ENCODE peak calls at places on chromosomes 4 and X, in nine cellular contexts. One of them, this sample, is unnamed.

GRCh38 chr4:108590776-108591175 is 29.6 kb upstream of the RPL34 start:
- DNase-seq in left cardiac atrium: no peak
- DNase-seq in RCC 7860: no peak
- DNase-seq in neural crest cell: no peak
- DNase-seq in HTR-8/SVneo: no peak
- DNase-seq in caudate nucleus: no peak
- DNase-seq in M059J: no peak
- DNase-seq in aorta: no peak
- DNase-seq in activated effector memory CD4-positive, alpha-beta T cell treated with Interleukin-2 at 50 U/mL for 16 hours: no peak
- DNase-seq in this sample: no peak

GRCh38 chrX:39690541-39691415 is 407.0 kb downstream of the BCOR start:
- DNase-seq in aorta: no peak
- DNase-seq in neural crest cell: no peak
- DNase-seq in caudate nucleus: no peak
- DNase-seq in HTR-8/SVneo: no peak
- DNase-seq in left cardiac atrium: no peak
- DNase-seq in RCC 7860: no peak
- DNase-seq in M059J: no peak
- DNase-seq in activated effector memory CD4-positive, alpha-beta T cell treated with Interleukin-2 at 50 U/mL for 16 hours: no peak
- DNase-seq in this sample: no peak

GRCh38 chr4:169029947-169030346 is 19.9 kb upstream of the CBR4 start:
- DNase-seq in aorta: no peak
- DNase-seq in HTR-8/SVneo: no peak
- DNase-seq in RCC 7860: no peak
- DNase-seq in left cardiac atrium: no peak
- DNase-seq in caudate nucleus: no peak
- DNase-seq in neural crest cell: no peak
- DNase-seq in M059J: no peak
- DNase-seq in activated effector memory CD4-positive, alpha-beta T cell treated with Interleukin-2 at 50 U/mL for 16 hours: no peak
- DNase-seq in this sample: no peak

GRCh38 chrX:41478397-41478911 is 31.3 kb downstream of the NYX start:
- DNase-seq in caudate nucleus: no peak
- DNase-seq in RCC 7860: no peak
- DNase-seq in HTR-8/SVneo: no peak
- DNase-seq in activated effector memory CD4-positive, alpha-beta T cell treated with Interleukin-2 at 50 U/mL for 16 hours: no peak
- DNase-seq in left cardiac atrium: no peak
- DNase-seq in aorta: no peak
- DNase-seq in neural crest cell: no peak
- DNase-seq in M059J: peak; percentile 52
- DNase-seq in this sample: no peak

GRCh38 chr4:7557447-7557846 is 122.7 kb upstream of the PSAPL1 start:
- DNase-seq in HTR-8/SVneo: peak; percentile 89
- DNase-seq in neural crest cell: no peak
- DNase-seq in caudate nucleus: no peak
- DNase-seq in RCC 7860: peak; percentile 50
- DNase-seq in M059J: peak; percentile 87
- DNase-seq in aorta: no peak
- DNase-seq in activated effector memory CD4-positive, alpha-beta T cell treated with Interleukin-2 at 50 U/mL for 16 hours: no peak
- DNase-seq in left cardiac atrium: no peak
- DNase-seq in this sample: no peak

GRCh38 chrX:103400931-103401330 is 24.6 kb downstream of the BEX3 start:
- DNase-seq in neural crest cell: no peak
- DNase-seq in HTR-8/SVneo: no peak
- DNase-seq in RCC 7860: peak; percentile 78
- DNase-seq in M059J: no peak
- DNase-seq in left cardiac atrium: no peak
- DNase-seq in activated effector memory CD4-positive, alpha-beta T cell treated with Interleukin-2 at 50 U/mL for 16 hours: no peak
- DNase-seq in caudate nucleus: no peak
- DNase-seq in aorta: no peak
- DNase-seq in this sample: no peak

GRCh38 chrX:46979340-46979739 is 67.1 kb downstream of the JADE3 start:
- DNase-seq in activated effector memory CD4-positive, alpha-beta T cell treated with Interleukin-2 at 50 U/mL for 16 hours: no peak
- DNase-seq in neural crest cell: no peak
- DNase-seq in left cardiac atrium: no peak
- DNase-seq in aorta: no peak
- DNase-seq in RCC 7860: peak; percentile 10
- DNase-seq in M059J: peak; percentile 69
- DNase-seq in caudate nucleus: no peak
- DNase-seq in HTR-8/SVneo: peak; percentile 26
- DNase-seq in this sample: no peak

GRCh38 chr4:77525538-77525937 is 80.1 kb upstream of the CXCL13 start:
- DNase-seq in activated effector memory CD4-positive, alpha-beta T cell treated with Interleukin-2 at 50 U/mL for 16 hours: no peak
- DNase-seq in M059J: no peak
- DNase-seq in neural crest cell: no peak
- DNase-seq in aorta: no peak
- DNase-seq in left cardiac atrium: no peak
- DNase-seq in caudate nucleus: no peak
- DNase-seq in RCC 7860: no peak
- DNase-seq in HTR-8/SVneo: no peak
- DNase-seq in this sample: no peak

GRCh38 chr4:155704841-155705404 is 38.3 kb downstream of the GUCY1A1 start:
- DNase-seq in M059J: no peak
- DNase-seq in RCC 7860: no peak
- DNase-seq in HTR-8/SVneo: no peak
- DNase-seq in caudate nucleus: no peak
- DNase-seq in left cardiac atrium: no peak
- DNase-seq in aorta: no peak
- DNase-seq in activated effector memory CD4-positive, alpha-beta T cell treated with Interleukin-2 at 50 U/mL for 16 hours: no peak
- DNase-seq in neural crest cell: no peak
- DNase-seq in this sample: no peak

GRCh38 chr4:85720736-85721135 is 245.8 kb downstream of the ARHGAP24 start:
- DNase-seq in HTR-8/SVneo: peak; percentile 5
- DNase-seq in M059J: peak; percentile 80
- DNase-seq in left cardiac atrium: no peak
- DNase-seq in activated effector memory CD4-positive, alpha-beta T cell treated with Interleukin-2 at 50 U/mL for 16 hours: no peak
- DNase-seq in neural crest cell: no peak
- DNase-seq in caudate nucleus: no peak
- DNase-seq in aorta: no peak
- DNase-seq in RCC 7860: peak; percentile 13
- DNase-seq in this sample: no peak

GRCh38 chr4:164538061-164538460 is 215.9 kb upstream of the SMIM31 start:
- DNase-seq in neural crest cell: no peak
- DNase-seq in M059J: no peak
- DNase-seq in left cardiac atrium: no peak
- DNase-seq in HTR-8/SVneo: no peak
- DNase-seq in RCC 7860: no peak
- DNase-seq in activated effector memory CD4-positive, alpha-beta T cell treated with Interleukin-2 at 50 U/mL for 16 hours: no peak
- DNase-seq in aorta: no peak
- DNase-seq in caudate nucleus: no peak
- DNase-seq in this sample: no peak

GRCh38 chrX:74890676-74891430 is 34.4 kb downstream of the NEXMIF start:
- DNase-seq in aorta: no peak
- DNase-seq in M059J: no peak
- DNase-seq in left cardiac atrium: no peak
- DNase-seq in caudate nucleus: no peak
- DNase-seq in neural crest cell: no peak
- DNase-seq in activated effector memory CD4-positive, alpha-beta T cell treated with Interleukin-2 at 50 U/mL for 16 hours: no peak
- DNase-seq in HTR-8/SVneo: no peak
- DNase-seq in RCC 7860: no peak
- DNase-seq in this sample: no peak

GRCh38 chr4:140054861-140055260 is 99.1 kb downstream of the MAML3 start:
- DNase-seq in left cardiac atrium: no peak
- DNase-seq in neural crest cell: no peak
- DNase-seq in aorta: no peak
- DNase-seq in activated effector memory CD4-positive, alpha-beta T cell treated with Interleukin-2 at 50 U/mL for 16 hours: no peak
- DNase-seq in RCC 7860: no peak
- DNase-seq in caudate nucleus: no peak
- DNase-seq in HTR-8/SVneo: no peak
- DNase-seq in M059J: no peak
- DNase-seq in this sample: no peak

GRCh38 chrX:88604433-88605221 is 142.4 kb upstream of the CPXCR1 start:
- DNase-seq in aorta: no peak
- DNase-seq in HTR-8/SVneo: no peak
- DNase-seq in neural crest cell: no peak
- DNase-seq in M059J: no peak
- DNase-seq in left cardiac atrium: no peak
- DNase-seq in caudate nucleus: no peak
- DNase-seq in activated effector memory CD4-positive, alpha-beta T cell treated with Interleukin-2 at 50 U/mL for 16 hours: no peak
- DNase-seq in RCC 7860: no peak
- DNase-seq in this sample: no peak

GRCh38 chrX:79413009-79413408 is 45.9 kb upstream of the ITM2A start:
- DNase-seq in RCC 7860: no peak
- DNase-seq in caudate nucleus: no peak
- DNase-seq in aorta: no peak
- DNase-seq in left cardiac atrium: no peak
- DNase-seq in neural crest cell: no peak
- DNase-seq in activated effector memory CD4-positive, alpha-beta T cell treated with Interleukin-2 at 50 U/mL for 16 hours: no peak
- DNase-seq in HTR-8/SVneo: no peak
- DNase-seq in M059J: no peak
- DNase-seq in this sample: no peak

GRCh38 chrX:102712216-102712966 is at the start of gene GPRASP2:
- DNase-seq in activated effector memory CD4-positive, alpha-beta T cell treated with Interleukin-2 at 50 U/mL for 16 hours: no peak
- DNase-seq in aorta: peak; percentile 85
- DNase-seq in neural crest cell: peak; percentile 38
- DNase-seq in left cardiac atrium: peak; percentile 69
- DNase-seq in HTR-8/SVneo: no peak
- DNase-seq in caudate nucleus: peak; percentile 15
- DNase-seq in RCC 7860: no peak
- DNase-seq in M059J: peak; percentile 33
- DNase-seq in this sample: peak; percentile 48

GRCh38 chrX:118569676-118570075 is 74.1 kb downstream of the DOCK11 start:
- DNase-seq in caudate nucleus: no peak
- DNase-seq in HTR-8/SVneo: no peak
- DNase-seq in aorta: no peak
- DNase-seq in activated effector memory CD4-positive, alpha-beta T cell treated with Interleukin-2 at 50 U/mL for 16 hours: no peak
- DNase-seq in left cardiac atrium: no peak
- DNase-seq in M059J: no peak
- DNase-seq in neural crest cell: no peak
- DNase-seq in RCC 7860: no peak
- DNase-seq in this sample: no peak

GRCh38 chr4:78689700-78690318 is 86.3 kb upstream of the BMP2K start:
- DNase-seq in neural crest cell: no peak
- DNase-seq in left cardiac atrium: no peak
- DNase-seq in aorta: no peak
- DNase-seq in caudate nucleus: no peak
- DNase-seq in RCC 7860: no peak
- DNase-seq in M059J: peak; percentile 61
- DNase-seq in HTR-8/SVneo: no peak
- DNase-seq in activated effector memory CD4-positive, alpha-beta T cell treated with Interleukin-2 at 50 U/mL for 16 hours: no peak
- DNase-seq in this sample: no peak

GRCh38 chr4:143375326-143376073 is 38.8 kb downstream of the GAB1 start:
- DNase-seq in left cardiac atrium: no peak
- DNase-seq in RCC 7860: no peak
- DNase-seq in M059J: peak; percentile 36
- DNase-seq in HTR-8/SVneo: no peak
- DNase-seq in neural crest cell: no peak
- DNase-seq in caudate nucleus: peak; percentile 56
- DNase-seq in activated effector memory CD4-positive, alpha-beta T cell treated with Interleukin-2 at 50 U/mL for 16 hours: no peak
- DNase-seq in aorta: no peak
- DNase-seq in this sample: peak; percentile 49

GRCh38 chr4:55742655-55743191 is 76.9 kb upstream of the EXOC1L start:
- DNase-seq in RCC 7860: no peak
- DNase-seq in aorta: no peak
- DNase-seq in caudate nucleus: no peak
- DNase-seq in activated effector memory CD4-positive, alpha-beta T cell treated with Interleukin-2 at 50 U/mL for 16 hours: no peak
- DNase-seq in neural crest cell: no peak
- DNase-seq in left cardiac atrium: no peak
- DNase-seq in HTR-8/SVneo: no peak
- DNase-seq in M059J: peak; percentile 25
- DNase-seq in this sample: no peak

GRCh38 chrX:154827624-154828408 is 6.6 kb downstream of the SMIM9 start:
- DNase-seq in aorta: no peak
- DNase-seq in left cardiac atrium: no peak
- DNase-seq in caudate nucleus: no peak
- DNase-seq in RCC 7860: no peak
- DNase-seq in M059J: no peak
- DNase-seq in neural crest cell: no peak
- DNase-seq in HTR-8/SVneo: no peak
- DNase-seq in activated effector memory CD4-positive, alpha-beta T cell treated with Interleukin-2 at 50 U/mL for 16 hours: no peak
- DNase-seq in this sample: no peak

GRCh38 chrX:52574416-52575275 is 57.8 kb upstream of the XAGE1B start:
- DNase-seq in aorta: no peak
- DNase-seq in activated effector memory CD4-positive, alpha-beta T cell treated with Interleukin-2 at 50 U/mL for 16 hours: no peak
- DNase-seq in caudate nucleus: no peak
- DNase-seq in left cardiac atrium: no peak
- DNase-seq in RCC 7860: peak; percentile 45
- DNase-seq in HTR-8/SVneo: peak; percentile 7
- DNase-seq in neural crest cell: peak; percentile 44
- DNase-seq in M059J: peak; percentile 55
- DNase-seq in this sample: no peak

GRCh38 chr4:81577392-81577791 is 105.7 kb upstream of the RASGEF1B start:
- DNase-seq in caudate nucleus: no peak
- DNase-seq in aorta: no peak
- DNase-seq in neural crest cell: no peak
- DNase-seq in left cardiac atrium: no peak
- DNase-seq in activated effector memory CD4-positive, alpha-beta T cell treated with Interleukin-2 at 50 U/mL for 16 hours: no peak
- DNase-seq in M059J: no peak
- DNase-seq in RCC 7860: no peak
- DNase-seq in HTR-8/SVneo: no peak
- DNase-seq in this sample: no peak

GRCh38 chrX:65451663-65452062 is 82.9 kb downstream of the LAS1L start:
- DNase-seq in activated effector memory CD4-positive, alpha-beta T cell treated with Interleukin-2 at 50 U/mL for 16 hours: no peak
- DNase-seq in left cardiac atrium: no peak
- DNase-seq in neural crest cell: peak; percentile 21
- DNase-seq in M059J: peak; percentile 11
- DNase-seq in HTR-8/SVneo: no peak
- DNase-seq in RCC 7860: peak; percentile 5
- DNase-seq in caudate nucleus: no peak
- DNase-seq in aorta: no peak
- DNase-seq in this sample: no peak

GRCh38 chr4:55765070-55765469 is 54.5 kb upstream of the EXOC1L start:
- DNase-seq in HTR-8/SVneo: no peak
- DNase-seq in RCC 7860: no peak
- DNase-seq in activated effector memory CD4-positive, alpha-beta T cell treated with Interleukin-2 at 50 U/mL for 16 hours: no peak
- DNase-seq in neural crest cell: no peak
- DNase-seq in caudate nucleus: no peak
- DNase-seq in left cardiac atrium: no peak
- DNase-seq in aorta: no peak
- DNase-seq in M059J: no peak
- DNase-seq in this sample: no peak

GRCh38 chr4:37628977-37629609 is 57.1 kb downstream of the RELL1 start:
- DNase-seq in HTR-8/SVneo: peak; percentile 85
- DNase-seq in RCC 7860: peak; percentile 78
- DNase-seq in left cardiac atrium: no peak
- DNase-seq in aorta: no peak
- DNase-seq in activated effector memory CD4-positive, alpha-beta T cell treated with Interleukin-2 at 50 U/mL for 16 hours: no peak
- DNase-seq in caudate nucleus: no peak
- DNase-seq in M059J: peak; percentile 89
- DNase-seq in neural crest cell: no peak
- DNase-seq in this sample: no peak

GRCh38 chr4:142615324-142615665 is 230.8 kb downstream of the INPP4B start:
- DNase-seq in left cardiac atrium: no peak
- DNase-seq in activated effector memory CD4-positive, alpha-beta T cell treated with Interleukin-2 at 50 U/mL for 16 hours: no peak
- DNase-seq in neural crest cell: no peak
- DNase-seq in aorta: no peak
- DNase-seq in caudate nucleus: no peak
- DNase-seq in M059J: peak; percentile 88
- DNase-seq in RCC 7860: peak; percentile 71
- DNase-seq in HTR-8/SVneo: peak; percentile 10
- DNase-seq in this sample: no peak

GRCh38 chr4:31084806-31085416 is 364.7 kb downstream of the PCDH7 start:
- DNase-seq in left cardiac atrium: no peak
- DNase-seq in HTR-8/SVneo: no peak
- DNase-seq in neural crest cell: no peak
- DNase-seq in activated effector memory CD4-positive, alpha-beta T cell treated with Interleukin-2 at 50 U/mL for 16 hours: no peak
- DNase-seq in aorta: peak; percentile 65
- DNase-seq in M059J: no peak
- DNase-seq in caudate nucleus: no peak
- DNase-seq in RCC 7860: no peak
- DNase-seq in this sample: no peak

GRCh38 chrX:148310402-148311200 is 189.8 kb upstream of the AFF2 start:
- DNase-seq in M059J: no peak
- DNase-seq in neural crest cell: no peak
- DNase-seq in HTR-8/SVneo: no peak
- DNase-seq in caudate nucleus: no peak
- DNase-seq in aorta: no peak
- DNase-seq in activated effector memory CD4-positive, alpha-beta T cell treated with Interleukin-2 at 50 U/mL for 16 hours: peak; percentile 33
- DNase-seq in RCC 7860: no peak
- DNase-seq in left cardiac atrium: no peak
- DNase-seq in this sample: peak; percentile 26

GRCh38 chr4:174256277-174256713 is 27.2 kb downstream of the FBXO8 start:
- DNase-seq in RCC 7860: no peak
- DNase-seq in neural crest cell: no peak
- DNase-seq in HTR-8/SVneo: no peak
- DNase-seq in left cardiac atrium: no peak
- DNase-seq in aorta: no peak
- DNase-seq in activated effector memory CD4-positive, alpha-beta T cell treated with Interleukin-2 at 50 U/mL for 16 hours: no peak
- DNase-seq in caudate nucleus: no peak
- DNase-seq in M059J: peak; percentile 36
- DNase-seq in this sample: no peak

GRCh38 chr4:25879991-25880641 is 17.3 kb upstream of the SEL1L3 start:
- DNase-seq in activated effector memory CD4-positive, alpha-beta T cell treated with Interleukin-2 at 50 U/mL for 16 hours: no peak
- DNase-seq in aorta: no peak
- DNase-seq in caudate nucleus: no peak
- DNase-seq in RCC 7860: no peak
- DNase-seq in neural crest cell: no peak
- DNase-seq in M059J: no peak
- DNase-seq in left cardiac atrium: no peak
- DNase-seq in HTR-8/SVneo: no peak
- DNase-seq in this sample: no peak